ENCODE peak calls at places on chromosomes 5 and 9, in nine cellular contexts. O is lung; V is ascending aorta; S is psoas muscle; F is mesenchymal stem cell; Z is OCI-LY7; I is iPS DF 6.9; H is cardiac muscle cell; A is CD8-positive, alpha-beta memory T cell. C is an unnamed sample. For H3K36me3 and H3K4me1, the result is how much of the 10 kb centered on the place peaks cover.

GRCh38 chr9:74498616-74499095 is 1.5 kb downstream of the RORB start:
- DNase-seq in S (peak), O (no peak), F (no peak), I (no peak), H (no peak), V (no peak), A (no peak), Z (no peak), C (no peak)

GRCh38 chr9:127178646-127179632 is 56.5 kb upstream of the ANGPTL2 start:
- DNase-seq in I (no peak), S (peak), F (no peak), Z (no peak), H (no peak), O (no peak), A (no peak), V (peak), C (peak)

GRCh38 chr5:6716634-6717149 is 3.5 kb downstream of the TENT4A start:
- DNase-seq in A (no peak), I (no peak), S (no peak), V (peak), F (no peak), H (no peak), O (peak), Z (no peak), C (peak)

GRCh38 chr9:127915801-127916664 is 808 bp downstream of the ST6GALNAC4 start:
- DNase-seq in I (no peak), F (no peak), V (no peak), Z (peak), H (no peak), S (no peak), O (no peak), A (no peak), C (no peak)

GRCh38 chr9:124202447-124202971 is 55.2 kb upstream of the NEK6 start:
- DNase-seq in A (no peak), F (peak), H (peak), V (peak), Z (peak), S (peak), I (no peak), O (peak), C (no peak)

GRCh38 chr9:91433180-91433579 is 9.5 kb upstream of the NFIL3 start:
- DNase-seq in S (no peak), Z (peak), O (no peak), H (peak), I (no peak), V (no peak), F (peak), A (no peak), C (no peak)

GRCh38 chr5:2135354-2135753 is 252.6 kb upstream of the IRX4 start:
- DNase-seq in Z (no peak), S (no peak), H (no peak), A (no peak), O (no peak), I (no peak), F (no peak), V (peak), C (no peak)

GRCh38 chr9:34139477-34140146 is 13.1 kb upstream of the DCAF12 start:
- DNase-seq in I (no peak), O (peak), Z (peak), S (no peak), H (peak), V (peak), F (peak), A (no peak), C (peak)

GRCh38 chr5:149645236-149645635 is 63.9 kb downstream of the ARHGEF37 start:
- DNase-seq in Z (peak), A (no peak), V (peak), F (no peak), I (no peak), H (no peak), S (no peak), O (no peak), C (no peak)

DNA sequence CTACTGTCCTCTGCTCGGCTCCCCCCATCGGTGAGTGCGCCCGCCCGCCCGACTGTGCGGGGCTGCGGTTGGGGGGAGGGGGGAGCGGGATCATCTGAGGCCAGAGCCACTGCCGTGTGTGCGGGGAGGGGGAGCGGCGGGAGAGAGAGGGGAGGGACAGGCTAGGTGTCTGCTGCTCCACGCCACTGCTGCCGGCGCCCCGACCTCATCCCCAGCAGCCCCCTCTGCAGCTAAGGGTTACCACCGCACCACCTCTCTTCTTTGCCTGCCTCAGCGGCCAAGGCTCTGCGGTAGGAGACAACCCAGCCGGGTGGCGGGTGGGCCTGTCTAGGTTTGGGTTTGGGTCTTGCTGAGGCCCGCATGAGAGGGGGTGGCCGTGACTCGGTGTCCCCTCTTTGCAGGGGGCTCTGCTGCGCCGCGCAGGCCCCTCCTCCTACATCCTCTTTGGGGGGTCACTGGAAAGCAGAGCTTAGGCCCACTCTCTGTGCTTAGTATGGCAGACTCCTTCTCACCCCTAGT is 670 bp upstream of the PURA start:
- DNase-seq in S (peak), Z (peak), V (no peak), O (no peak), A (peak), H (no peak), F (peak), I (no peak), C (no peak)
- H3K27ac ChIP-seq in S (peak), Z (peak), V (peak), O (peak), A (peak), H (peak), F (no peak), I (no peak), C (peak)

GRCh38 chr9:116207371-116208111 is 54.0 kb downstream of the PAPPA start:
- DNase-seq in F (no peak), H (no peak), I (no peak), S (no peak), A (no peak), O (no peak), Z (no peak), V (no peak), C (no peak)
- H3K36me3 ChIP-seq in F (half or more), H (under half), I (under half), S (under half), A (under half), O (under half), Z (under half), V (under half), C (under half)

GRCh38 chr5:78511116-78511906 is 137.3 kb downstream of the LHFPL2 start:
- DNase-seq in H (no peak), F (no peak), V (no peak), O (no peak), I (no peak), S (no peak), A (no peak), Z (no peak), C (no peak)

GRCh38 chr5:78509145-78509865 is 139.3 kb downstream of the LHFPL2 start:
- DNase-seq in H (no peak), A (no peak), I (no peak), O (no peak), Z (no peak), V (no peak), S (no peak), F (no peak), C (no peak)

GRCh38 chr5:78514427-78515345 is 133.9 kb downstream of the LHFPL2 start:
- DNase-seq in F (no peak), A (no peak), S (no peak), Z (no peak), O (no peak), I (no peak), H (no peak), V (no peak), C (no peak)

GRCh38 chr5:78509884-78510769 is 138.4 kb downstream of the LHFPL2 start:
- DNase-seq in Z (peak), O (peak), A (no peak), V (peak), S (peak), I (no peak), F (peak), H (peak), C (peak)

DNA sequence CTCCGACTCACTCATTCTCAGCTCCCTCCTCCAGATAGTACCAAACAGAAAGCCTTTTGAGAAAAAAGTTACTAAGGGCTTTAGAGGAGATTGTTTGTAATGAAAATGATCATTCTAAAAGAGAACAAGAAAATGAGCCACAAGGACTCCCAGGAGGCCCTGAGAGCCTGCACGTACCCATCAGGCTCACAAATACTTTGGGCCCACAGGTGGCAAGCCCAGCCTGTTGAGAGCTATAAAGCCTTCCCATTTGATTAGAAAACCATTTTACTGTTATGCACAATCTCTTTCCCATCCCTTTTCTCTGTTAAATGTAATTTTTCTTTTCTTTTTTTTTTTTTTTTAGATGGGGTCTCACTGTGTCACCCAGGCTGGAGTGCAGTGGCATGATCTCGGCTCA is 136.1 kb downstream of the LHFPL2 start:
- DNase-seq in H (no peak), F (no peak), V (no peak), Z (no peak), S (no peak), A (no peak), I (no peak), O (no peak), C (no peak)
- H3K4me1 ChIP-seq in H (half or more), F (under half), V (under half), Z (under half), S (under half), A (under half), I (under half), O (under half), C (under half)

GRCh38 chr9:121625590-121625989 is 25.8 kb upstream of the DAB2IP start:
- DNase-seq in F (no peak), V (no peak), S (no peak), I (no peak), H (no peak), A (no peak), O (no peak), Z (no peak), C (no peak)

GRCh38 chr9:121619989-121620673 is 31.3 kb upstream of the DAB2IP start:
- DNase-seq in A (no peak), V (no peak), S (no peak), Z (no peak), F (no peak), I (no peak), H (no peak), O (no peak), C (no peak)

GRCh38 chr9:121626012-121626411 is 25.4 kb upstream of the DAB2IP start:
- DNase-seq in Z (no peak), V (no peak), I (no peak), F (no peak), H (no peak), O (no peak), S (no peak), A (no peak), C (no peak)

GRCh38 chr9:121620777-121621437 is 30.5 kb upstream of the DAB2IP start:
- DNase-seq in I (peak), Z (peak), H (peak), A (no peak), O (no peak), S (no peak), F (peak), V (no peak), C (no peak)

GRCh38 chr9:121622842-121623203 is 28.6 kb upstream of the DAB2IP start:
- DNase-seq in A (no peak), Z (no peak), S (no peak), H (no peak), V (no peak), I (no peak), F (no peak), O (no peak), C (no peak)
- H3K27ac ChIP-seq in A (no peak), Z (no peak), S (peak), H (peak), V (no peak), I (no peak), F (no peak), O (no peak), C (peak)

DNA sequence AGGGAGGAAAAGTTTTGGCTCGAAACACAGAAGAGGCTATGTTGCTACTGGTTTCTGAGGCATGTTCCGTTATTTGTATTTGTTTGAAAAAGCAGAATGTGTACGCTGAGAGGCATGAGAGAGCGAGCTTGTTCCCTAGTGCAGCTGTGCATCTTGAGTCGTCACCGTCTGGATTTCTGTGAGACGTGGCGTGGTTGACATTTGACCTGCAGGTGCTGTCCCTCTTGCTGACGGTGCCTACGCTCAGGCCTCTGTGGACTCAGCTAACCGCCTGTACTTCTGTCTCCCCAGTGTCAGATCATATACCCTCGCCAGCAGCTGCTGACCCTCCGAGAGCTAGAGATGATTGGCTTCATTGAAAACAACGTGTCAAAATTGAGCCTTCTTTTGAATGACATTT is 21.5 kb downstream of the TRIP13 start:
- DNase-seq in I (no peak), O (no peak), V (no peak), S (no peak), F (no peak), H (no peak), A (no peak), Z (no peak), C (no peak)
- H3K36me3 ChIP-seq in I (under half), O (under half), V (under half), S (under half), F (under half), H (under half), A (under half), Z (half or more), C (under half)

GRCh38 chr5:53323943-53324642 is 156.3 kb upstream of the FST start:
- DNase-seq in I (no peak), F (no peak), O (no peak), S (no peak), V (no peak), H (no peak), A (no peak), Z (no peak), C (no peak)
- H3K4me1 ChIP-seq in I (under half), F (under half), O (under half), S (under half), V (under half), H (under half), A (under half), Z (under half), C (under half)

GRCh38 chr9:38281196-38281595 is 111.3 kb upstream of the ALDH1B1 start:
- DNase-seq in I (no peak), A (no peak), O (no peak), V (no peak), Z (no peak), S (no peak), F (no peak), H (no peak), C (peak)
- H3K27ac ChIP-seq in I (no peak), A (no peak), O (no peak), V (no peak), Z (no peak), S (no peak), F (no peak), H (no peak), C (no peak)

C was measured in right atrium auricular region.